ENCODE peak calls at places on chromosomes 12 and 14, in four cellular contexts. Z is tibial artery, L is neural crest cell, U is astrocyte of the spinal cord. O is an unnamed sample.

GRCh38 chr14:51473808-51474207 is 177.9 kb upstream of the FRMD6 start:
- DNase-seq in Z (no peak), L (no peak), U (peak), O (no peak)

GRCh38 chr14:34365309-34365915 is 96.6 kb downstream of the SPTSSA start:
- DNase-seq in Z (no peak), L (no peak), U (peak), O (no peak)

GRCh38 chr14:75434557-75435248 is 6.9 kb downstream of the JDP2 start:
- DNase-seq in Z (no peak), L (no peak), U (no peak), O (no peak)

GRCh38 chr14:69008411-69008810 is 29.3 kb upstream of the ACTN1 start:
- DNase-seq in Z (no peak), L (no peak), U (peak), O (no peak)

GRCh38 chr14:83733670-83734069 is 1796.3 kb upstream of the FLRT2 start:
- DNase-seq in Z (no peak), L (no peak), U (no peak), O (no peak)

GRCh38 chr14:75993567-75994041 is 8.0 kb downstream of the IFT43 start:
- DNase-seq in Z (no peak), L (no peak), U (no peak), O (no peak)

GRCh38 chr12:72602616-72603015 is 330.4 kb downstream of the TRHDE start:
- DNase-seq in Z (no peak), L (no peak), U (peak), O (no peak)

GRCh38 chr12:70842136-70842535 is 78.4 kb downstream of the PTPRR start:
- DNase-seq in Z (no peak), L (no peak), U (no peak), O (no peak)

GRCh38 chr12:2402180-2402579 is 349.4 kb downstream of the CACNA1C start:
- DNase-seq in Z (no peak), L (no peak), U (no peak), O (no peak)

GRCh38 chr14:23638414-23639047 is 2.4 kb downstream of the DHRS2 start:
- DNase-seq in Z (no peak), L (no peak), U (no peak), O (no peak)

GRCh38 chr12:122435186-122435585 is 12.7 kb upstream of the CLIP1 start:
- DNase-seq in Z (no peak), L (no peak), U (no peak), O (no peak)

GRCh38 chr12:57852620-57853509 is 6.3 kb upstream of the CTDSP2 start:
- DNase-seq in Z (peak), L (peak), U (no peak), O (peak)

GRCh38 chr14:57122129-57122528 is 146.6 kb downstream of the EXOC5 start:
- DNase-seq in Z (no peak), L (no peak), U (no peak), O (no peak)

GRCh38 chr14:94081386-94081820 is 293 bp downstream of the IFI27L1 start:
- DNase-seq in Z (no peak), L (no peak), U (no peak), O (no peak)

GRCh38 chr14:64654072-64654899 is 49.9 kb upstream of the PLEKHG3 start:
- DNase-seq in Z (no peak), L (no peak), U (peak), O (no peak)

GRCh38 chr14:51410846-51411245 is 170.8 kb downstream of the TMX1 start:
- DNase-seq in Z (no peak), L (no peak), U (peak), O (no peak)

GRCh38 chr12:31959051-31959700 is at the start of gene RESF1:
- DNase-seq in Z (peak), L (peak), U (peak), O (peak)

GRCh38 chr12:3725267-3726115 is 27.4 kb downstream of the CRACR2A start:
- DNase-seq in Z (no peak), L (no peak), U (no peak), O (no peak)

GRCh38 chr14:49863483-49864262 is 11.1 kb upstream of the NEMF start:
- DNase-seq in Z (no peak), L (no peak), U (peak), O (no peak)

GRCh38 chr12:106274575-106275081 is 26.8 kb upstream of the CKAP4 start:
- DNase-seq in Z (no peak), L (no peak), U (no peak), O (no peak)

GRCh38 chr12:81759215-81759991 is at the start of gene PPFIA2:
- DNase-seq in Z (peak), L (peak), U (peak), O (peak)

DNA sequence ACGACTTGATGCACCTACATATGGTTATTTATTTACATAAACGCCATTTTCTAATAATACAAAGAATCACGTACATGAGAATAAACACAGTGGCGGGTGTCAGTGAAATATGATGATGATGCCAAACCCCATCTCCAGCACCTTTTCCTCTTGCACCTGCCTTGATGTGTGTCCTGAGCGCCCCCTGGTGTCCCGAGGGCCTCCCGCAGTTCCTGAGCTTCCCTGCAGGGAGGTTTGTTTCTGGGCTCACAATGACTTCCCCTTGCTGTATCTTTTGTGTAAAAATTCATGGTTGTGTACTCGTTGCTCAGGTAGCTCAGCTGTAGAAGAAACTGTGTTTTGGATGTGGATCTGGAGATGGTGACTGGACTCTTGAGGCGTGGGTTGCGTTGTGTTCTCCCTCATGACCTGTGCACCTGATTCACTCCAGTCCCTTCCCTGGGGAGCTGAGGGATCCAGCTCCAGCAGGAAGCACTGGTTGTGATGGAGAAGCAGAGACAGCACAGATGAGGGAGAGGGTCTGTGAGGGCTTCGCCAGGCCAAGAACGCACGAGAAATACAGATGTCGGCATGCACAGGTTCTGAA is 1037.8 kb downstream of the TMEM121 start:
- DNase-seq in Z (no peak), L (no peak), U (no peak), O (no peak)
- TF ChIP-seq CTCF in Z (no peak), L (no peak), U (no peak), O (peak)

GRCh38 chr12:48105867-48106563 is at the start of gene SENP1:
- DNase-seq in Z (peak), L (peak), U (peak), O (peak)
- TF ChIP-seq CTCF in Z (peak), L (peak), U (peak), O (peak)

GRCh38 chr12:54525383-54525782 is 24.0 kb upstream of the PDE1B start:
- DNase-seq in Z (no peak), L (no peak), U (no peak), O (no peak)

GRCh38 chr12:54527631-54527929 is 21.8 kb upstream of the PDE1B start:
- DNase-seq in Z (no peak), L (no peak), U (no peak), O (no peak)

GRCh38 chr12:54523637-54524036 is 25.8 kb upstream of the PDE1B start:
- DNase-seq in Z (no peak), L (no peak), U (no peak), O (no peak)

GRCh38 chr12:54529581-54529980 is 19.8 kb upstream of the PDE1B start:
- DNase-seq in Z (no peak), L (no peak), U (no peak), O (no peak)

DNA sequence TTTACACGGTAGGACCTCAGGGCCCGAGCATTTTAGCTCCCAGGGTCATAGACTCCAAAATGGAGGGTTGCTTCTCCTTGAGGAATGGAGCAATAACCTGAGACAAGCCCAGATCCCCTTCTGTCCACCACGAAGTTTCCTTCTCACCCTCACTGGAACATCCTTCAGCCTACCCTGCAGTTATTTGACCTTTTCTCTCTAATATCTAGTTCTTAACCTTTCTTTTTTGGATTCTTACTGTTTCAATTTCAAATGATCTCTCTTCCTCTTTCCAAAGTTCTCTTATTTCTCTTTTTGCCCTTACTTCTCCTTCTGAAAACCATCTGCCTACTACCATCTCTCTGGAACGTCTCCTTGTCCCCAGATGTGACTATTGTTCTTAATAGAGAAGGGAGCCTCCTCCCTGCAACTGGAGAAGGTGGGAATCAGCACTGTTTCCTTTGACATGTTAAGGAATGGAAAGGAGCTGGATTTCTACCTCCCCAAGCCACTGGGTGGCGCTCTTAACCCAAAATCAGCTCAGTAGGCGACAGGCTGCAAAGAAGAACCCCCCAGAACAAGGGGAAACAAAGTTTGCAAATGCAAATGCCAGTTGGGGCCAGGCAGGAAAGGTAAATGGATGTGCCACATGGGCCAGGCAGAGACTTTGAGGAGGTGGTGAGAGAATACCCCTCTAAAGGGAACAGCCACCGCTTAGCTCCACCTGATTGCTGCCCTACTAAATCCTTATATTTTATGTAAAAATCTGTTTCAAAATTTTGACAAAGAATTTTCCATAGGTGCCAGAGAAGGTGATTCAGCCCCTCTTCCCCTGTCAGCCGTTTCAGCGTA is 22.4 kb upstream of the PDE1B start:
- DNase-seq in Z (no peak), L (peak), U (peak), O (peak)
- TF ChIP-seq CTCF in Z (peak), L (peak), U (peak), O (peak)

GRCh38 chr12:83265798-83266197 is 579.1 kb downstream of the TMTC2 start:
- DNase-seq in Z (no peak), L (no peak), U (no peak), O (no peak)

GRCh38 chr12:83256581-83256980 is 569.9 kb downstream of the TMTC2 start:
- DNase-seq in Z (no peak), L (no peak), U (no peak), O (no peak)

DNA sequence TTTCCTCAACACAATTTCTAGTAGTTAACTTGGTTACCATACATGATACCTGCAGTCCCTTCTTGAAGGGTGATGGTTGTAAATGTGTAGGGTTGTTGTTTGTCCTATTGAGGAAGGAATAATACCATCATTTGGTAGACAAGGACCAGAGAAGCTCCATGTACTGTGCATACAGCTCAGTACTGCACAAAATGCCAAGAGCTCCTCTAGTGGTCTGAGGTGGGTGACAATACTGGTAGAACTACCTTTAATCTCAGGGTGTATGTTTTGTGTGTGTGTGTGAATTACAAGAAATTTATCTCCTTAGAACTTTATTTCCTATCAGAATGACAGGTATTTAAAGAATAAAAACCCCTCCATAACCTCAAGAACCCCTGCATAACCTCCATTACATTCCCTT is 575.3 kb downstream of the TMTC2 start:
- DNase-seq in Z (no peak), L (no peak), U (no peak), O (no peak)
- TF ChIP-seq CTCF in Z (no peak), L (peak), U (peak), O (no peak)

GRCh38 chr14:100541621-100542560 is 45.3 kb downstream of the BEGAIN start:
- DNase-seq in Z (no peak), L (no peak), U (no peak), O (no peak)

GRCh38 chr14:100539766-100540140 is 47.5 kb downstream of the BEGAIN start:
- DNase-seq in Z (no peak), L (no peak), U (no peak), O (peak)

GRCh38 chr14:100540926-100541620 is 46.1 kb downstream of the BEGAIN start:
- DNase-seq in Z (no peak), L (no peak), U (no peak), O (no peak)

GRCh38 chr14:100539319-100539645 is 47.9 kb downstream of the BEGAIN start:
- DNase-seq in Z (no peak), L (no peak), U (no peak), O (peak)

GRCh38 chr14:100540141-100540925 is 46.9 kb downstream of the BEGAIN start:
- DNase-seq in Z (no peak), L (peak), U (no peak), O (peak)
- TF ChIP-seq CTCF in Z (no peak), L (peak), U (peak), O (peak)

DNA sequence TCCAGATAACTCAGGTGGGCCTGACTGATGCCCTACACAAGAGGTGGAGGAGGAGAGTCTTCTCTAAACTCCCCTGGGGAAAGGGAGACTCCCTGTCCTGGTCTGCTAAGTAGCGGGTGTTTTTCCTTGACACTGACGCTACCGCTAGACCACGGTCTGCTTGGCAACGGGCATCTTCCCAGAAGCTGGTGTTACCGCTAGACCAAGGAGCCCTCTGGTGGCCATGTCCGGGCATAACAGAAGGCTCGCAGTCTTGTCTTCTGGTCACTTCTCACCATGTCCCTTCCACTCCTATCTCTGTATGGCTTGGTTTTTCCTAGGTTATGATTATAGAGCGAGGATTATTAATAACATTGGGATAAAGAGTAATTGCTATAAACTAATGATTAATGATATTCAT is 965.5 kb downstream of the TMEM121 start:
- DNase-seq in Z (no peak), L (no peak), U (no peak), O (no peak)
- TF ChIP-seq CTCF in Z (no peak), L (no peak), U (peak), O (no peak)